ENCODE peak calls at places on chromosomes 3 and 15, in ten cellular contexts. One of them, this sample, is unnamed.

GRCh38 chr15:94412979-94413741 is 181.8 kb downstream of the MCTP2 start:
- DNase-seq in T-helper 22 cell: no peak
- DNase-seq in AML-193: peak
- DNase-seq in effector CD4-positive, alpha-beta T cell: no peak
- DNase-seq in endothelial cell: peak
- DNase-seq in choroid plexus epithelial cell: peak
- DNase-seq in EL: peak
- DNase-seq in OCI-M1: peak
- DNase-seq in AG04450: no peak
- DNase-seq in epithelial cell of prostate: peak
- DNase-seq in this sample: no peak

GRCh38 chr3:194118920-194119319 is 17.0 kb upstream of the HES1 start:
- DNase-seq in T-helper 22 cell: no peak
- DNase-seq in AML-193: no peak
- DNase-seq in effector CD4-positive, alpha-beta T cell: no peak
- DNase-seq in endothelial cell: no peak
- DNase-seq in choroid plexus epithelial cell: no peak
- DNase-seq in EL: no peak
- DNase-seq in OCI-M1: no peak
- DNase-seq in AG04450: no peak
- DNase-seq in epithelial cell of prostate: no peak
- DNase-seq in this sample: no peak

GRCh38 chr3:149216195-149216869 is 5.3 kb downstream of the CP start:
- DNase-seq in T-helper 22 cell: no peak
- DNase-seq in AML-193: no peak
- DNase-seq in effector CD4-positive, alpha-beta T cell: no peak
- DNase-seq in endothelial cell: no peak
- DNase-seq in choroid plexus epithelial cell: peak
- DNase-seq in EL: no peak
- DNase-seq in OCI-M1: peak
- DNase-seq in AG04450: no peak
- DNase-seq in epithelial cell of prostate: no peak
- DNase-seq in this sample: no peak

GRCh38 chr3:133862161-133862560 is 33.5 kb downstream of the RAB6B start:
- DNase-seq in T-helper 22 cell: no peak
- DNase-seq in AML-193: no peak
- DNase-seq in effector CD4-positive, alpha-beta T cell: no peak
- DNase-seq in endothelial cell: no peak
- DNase-seq in choroid plexus epithelial cell: no peak
- DNase-seq in EL: no peak
- DNase-seq in OCI-M1: no peak
- DNase-seq in AG04450: no peak
- DNase-seq in epithelial cell of prostate: no peak
- DNase-seq in this sample: no peak

GRCh38 chr15:98824595-98824994 is 176.3 kb downstream of the IGF1R start:
- DNase-seq in T-helper 22 cell: no peak
- DNase-seq in AML-193: no peak
- DNase-seq in effector CD4-positive, alpha-beta T cell: no peak
- DNase-seq in endothelial cell: no peak
- DNase-seq in choroid plexus epithelial cell: no peak
- DNase-seq in EL: no peak
- DNase-seq in OCI-M1: no peak
- DNase-seq in AG04450: no peak
- DNase-seq in epithelial cell of prostate: no peak
- DNase-seq in this sample: no peak

GRCh38 chr3:157785071-157785826 is 282.0 kb upstream of the VEPH1 start:
- DNase-seq in T-helper 22 cell: no peak
- DNase-seq in AML-193: no peak
- DNase-seq in effector CD4-positive, alpha-beta T cell: no peak
- DNase-seq in endothelial cell: no peak
- DNase-seq in choroid plexus epithelial cell: peak
- DNase-seq in EL: peak
- DNase-seq in OCI-M1: peak
- DNase-seq in AG04450: peak
- DNase-seq in epithelial cell of prostate: peak
- DNase-seq in this sample: peak

GRCh38 chr3:190173426-190173825 is 52.7 kb upstream of the P3H2 start:
- DNase-seq in T-helper 22 cell: no peak
- DNase-seq in AML-193: no peak
- DNase-seq in effector CD4-positive, alpha-beta T cell: no peak
- DNase-seq in endothelial cell: no peak
- DNase-seq in choroid plexus epithelial cell: peak
- DNase-seq in EL: no peak
- DNase-seq in OCI-M1: no peak
- DNase-seq in AG04450: no peak
- DNase-seq in epithelial cell of prostate: no peak
- DNase-seq in this sample: peak

GRCh38 chr15:58517252-58517681 is 85.5 kb downstream of the LIPC start:
- DNase-seq in T-helper 22 cell: no peak
- DNase-seq in AML-193: no peak
- DNase-seq in effector CD4-positive, alpha-beta T cell: no peak
- DNase-seq in endothelial cell: no peak
- DNase-seq in choroid plexus epithelial cell: no peak
- DNase-seq in EL: no peak
- DNase-seq in OCI-M1: peak
- DNase-seq in AG04450: no peak
- DNase-seq in epithelial cell of prostate: no peak
- DNase-seq in this sample: no peak

GRCh38 chr3:60313382-60313781 is 937.9 kb downstream of the FHIT start:
- DNase-seq in T-helper 22 cell: no peak
- DNase-seq in AML-193: no peak
- DNase-seq in effector CD4-positive, alpha-beta T cell: no peak
- DNase-seq in endothelial cell: no peak
- DNase-seq in choroid plexus epithelial cell: no peak
- DNase-seq in EL: no peak
- DNase-seq in OCI-M1: no peak
- DNase-seq in AG04450: no peak
- DNase-seq in epithelial cell of prostate: no peak
- DNase-seq in this sample: no peak

GRCh38 chr3:54047568-54047967 is 74.8 kb upstream of the CACNA2D3 start:
- DNase-seq in T-helper 22 cell: no peak
- DNase-seq in AML-193: no peak
- DNase-seq in effector CD4-positive, alpha-beta T cell: no peak
- DNase-seq in endothelial cell: no peak
- DNase-seq in choroid plexus epithelial cell: no peak
- DNase-seq in EL: no peak
- DNase-seq in OCI-M1: no peak
- DNase-seq in AG04450: no peak
- DNase-seq in epithelial cell of prostate: no peak
- DNase-seq in this sample: no peak

GRCh38 chr15:26722621-26723160 is 50.2 kb downstream of the GABRB3 start:
- DNase-seq in T-helper 22 cell: no peak
- DNase-seq in AML-193: no peak
- DNase-seq in effector CD4-positive, alpha-beta T cell: no peak
- DNase-seq in endothelial cell: no peak
- DNase-seq in choroid plexus epithelial cell: no peak
- DNase-seq in EL: no peak
- DNase-seq in OCI-M1: no peak
- DNase-seq in AG04450: no peak
- DNase-seq in epithelial cell of prostate: no peak
- DNase-seq in this sample: no peak

GRCh38 chr15:78082106-78082742 is 4.7 kb upstream of the TBC1D2B start:
- DNase-seq in T-helper 22 cell: no peak
- DNase-seq in AML-193: peak
- DNase-seq in effector CD4-positive, alpha-beta T cell: no peak
- DNase-seq in endothelial cell: no peak
- DNase-seq in choroid plexus epithelial cell: peak
- DNase-seq in EL: peak
- DNase-seq in OCI-M1: no peak
- DNase-seq in AG04450: no peak
- DNase-seq in epithelial cell of prostate: no peak
- DNase-seq in this sample: no peak

GRCh38 chr15:95605098-95605497 is 725.4 kb upstream of the NR2F2 start:
- DNase-seq in T-helper 22 cell: no peak
- DNase-seq in AML-193: no peak
- DNase-seq in effector CD4-positive, alpha-beta T cell: no peak
- DNase-seq in endothelial cell: no peak
- DNase-seq in choroid plexus epithelial cell: no peak
- DNase-seq in EL: no peak
- DNase-seq in OCI-M1: no peak
- DNase-seq in AG04450: no peak
- DNase-seq in epithelial cell of prostate: no peak
- DNase-seq in this sample: no peak